ENCODE peak calls at places on chromosomes 5 and 9, in six cellular contexts. One of them, this sample, is unnamed.

GRCh38 chr5:90279091-90279490 is 130.5 kb downstream of the CETN3 start:
- DNase-seq in HepG2: no peak
- DNase-seq in A549: no peak
- DNase-seq in GM12878: no peak
- DNase-seq in endothelial cell of umbilical vein: no peak
- DNase-seq in K562: no peak
- DNase-seq in this sample: no peak

GRCh38 chr9:71850996-71851395 is 60.0 kb downstream of the ABHD17B start:
- DNase-seq in HepG2: no peak
- DNase-seq in A549: no peak
- DNase-seq in GM12878: no peak
- DNase-seq in endothelial cell of umbilical vein: no peak
- DNase-seq in K562: no peak
- DNase-seq in this sample: no peak

GRCh38 chr5:115983519-115983918 is 21.2 kb downstream of the LVRN start:
- DNase-seq in HepG2: no peak
- DNase-seq in A549: no peak
- DNase-seq in GM12878: no peak
- DNase-seq in endothelial cell of umbilical vein: no peak
- DNase-seq in K562: no peak
- DNase-seq in this sample: no peak

GRCh38 chr5:142977363-142978051 is 207.3 kb downstream of the ARHGAP26 start:
- DNase-seq in HepG2: no peak
- DNase-seq in A549: no peak
- DNase-seq in GM12878: peak; percentile 58
- DNase-seq in endothelial cell of umbilical vein: peak; percentile 48
- DNase-seq in K562: peak; percentile 16
- DNase-seq in this sample: peak; percentile 96

GRCh38 chr5:75021229-75021628 is 31.1 kb downstream of the GCNT4 start:
- DNase-seq in HepG2: no peak
- DNase-seq in A549: no peak
- DNase-seq in GM12878: no peak
- DNase-seq in endothelial cell of umbilical vein: no peak
- DNase-seq in K562: peak; percentile 16
- DNase-seq in this sample: peak; percentile 46

GRCh38 chr5:116032094-116032517 is at the start of gene ARL14EPL:
- DNase-seq in HepG2: peak; percentile 47
- DNase-seq in A549: peak; percentile 76
- DNase-seq in GM12878: no peak
- DNase-seq in endothelial cell of umbilical vein: peak; percentile 98
- DNase-seq in K562: peak; percentile 42
- DNase-seq in this sample: peak; percentile 90

GRCh38 chr5:5183192-5183699 is 43.1 kb downstream of the ADAMTS16 start:
- DNase-seq in HepG2: no peak
- DNase-seq in A549: no peak
- DNase-seq in GM12878: no peak
- DNase-seq in endothelial cell of umbilical vein: no peak
- DNase-seq in K562: no peak
- DNase-seq in this sample: no peak

GRCh38 chr9:69898714-69899209 is 78.1 kb downstream of the CFAP95 start:
- DNase-seq in HepG2: peak; percentile 64
- DNase-seq in A549: peak; percentile 59
- DNase-seq in GM12878: no peak
- DNase-seq in endothelial cell of umbilical vein: peak; percentile 95
- DNase-seq in K562: no peak
- DNase-seq in this sample: no peak

GRCh38 chr5:130555429-130555828 is 609.6 kb downstream of the HINT1 start:
- DNase-seq in HepG2: no peak
- DNase-seq in A549: no peak
- DNase-seq in GM12878: no peak
- DNase-seq in endothelial cell of umbilical vein: no peak
- DNase-seq in K562: no peak
- DNase-seq in this sample: no peak

GRCh38 chr9:71285191-71285656 is 163.8 kb upstream of the TRPM3 start:
- DNase-seq in HepG2: peak; percentile 62
- DNase-seq in A549: peak; percentile 68
- DNase-seq in GM12878: no peak
- DNase-seq in endothelial cell of umbilical vein: peak; percentile 73
- DNase-seq in K562: peak; percentile 12
- DNase-seq in this sample: peak; percentile 42

GRCh38 chr5:66415208-66415607 is 181.0 kb upstream of the MAST4 start:
- DNase-seq in HepG2: no peak
- DNase-seq in A549: peak; percentile 4
- DNase-seq in GM12878: no peak
- DNase-seq in endothelial cell of umbilical vein: peak; percentile 7
- DNase-seq in K562: no peak
- DNase-seq in this sample: peak; percentile 4

GRCh38 chr9:95107001-95107749 is 210.3 kb downstream of the FANCC start:
- DNase-seq in HepG2: no peak
- DNase-seq in A549: no peak
- DNase-seq in GM12878: no peak
- DNase-seq in endothelial cell of umbilical vein: peak; percentile 83
- DNase-seq in K562: no peak
- DNase-seq in this sample: no peak

GRCh38 chr9:19087601-19088000 is 15.1 kb downstream of the HAUS6 start:
- DNase-seq in HepG2: peak; percentile 53
- DNase-seq in A549: peak; percentile 38
- DNase-seq in GM12878: no peak
- DNase-seq in endothelial cell of umbilical vein: no peak
- DNase-seq in K562: no peak
- DNase-seq in this sample: peak; percentile 28

GRCh38 chr5:38563624-38564023 is 7.2 kb upstream of the LIFR start:
- DNase-seq in HepG2: no peak
- DNase-seq in A549: no peak
- DNase-seq in GM12878: no peak
- DNase-seq in endothelial cell of umbilical vein: no peak
- DNase-seq in K562: no peak
- DNase-seq in this sample: no peak

GRCh38 chr5:31638286-31638685 is 645 bp upstream of the PDZD2 start:
- DNase-seq in HepG2: no peak
- DNase-seq in A549: no peak
- DNase-seq in GM12878: no peak
- DNase-seq in endothelial cell of umbilical vein: no peak
- DNase-seq in K562: no peak
- DNase-seq in this sample: no peak

GRCh38 chr5:177022386-177023246 is at the start of gene ZNF346:
- DNase-seq in HepG2: peak; percentile 90
- DNase-seq in A549: peak; percentile 92
- DNase-seq in GM12878: peak; percentile 65
- DNase-seq in endothelial cell of umbilical vein: peak; percentile 88
- DNase-seq in K562: peak; percentile 96
- DNase-seq in this sample: peak; percentile 92

GRCh38 chr9:74753650-74754049 is 134.1 kb downstream of the TRPM6 start:
- DNase-seq in HepG2: no peak
- DNase-seq in A549: no peak
- DNase-seq in GM12878: no peak
- DNase-seq in endothelial cell of umbilical vein: no peak
- DNase-seq in K562: no peak
- DNase-seq in this sample: no peak

GRCh38 chr5:61366841-61367240 is 34.8 kb downstream of the ZSWIM6 start:
- DNase-seq in HepG2: no peak
- DNase-seq in A549: no peak
- DNase-seq in GM12878: no peak
- DNase-seq in endothelial cell of umbilical vein: no peak
- DNase-seq in K562: no peak
- DNase-seq in this sample: no peak

GRCh38 chr5:61357745-61358144 is 25.7 kb downstream of the ZSWIM6 start:
- DNase-seq in HepG2: peak; percentile 6
- DNase-seq in A549: peak; percentile 63
- DNase-seq in GM12878: no peak
- DNase-seq in endothelial cell of umbilical vein: no peak
- DNase-seq in K562: peak; percentile 11
- DNase-seq in this sample: peak; percentile 38

GRCh38 chr5:61363715-61364114 is 31.7 kb downstream of the ZSWIM6 start:
- DNase-seq in HepG2: no peak
- DNase-seq in A549: no peak
- DNase-seq in GM12878: no peak
- DNase-seq in endothelial cell of umbilical vein: no peak
- DNase-seq in K562: no peak
- DNase-seq in this sample: no peak

GRCh38 chr5:61362796-61363364 is 30.8 kb downstream of the ZSWIM6 start:
- DNase-seq in HepG2: no peak
- DNase-seq in A549: peak; percentile 38
- DNase-seq in GM12878: no peak
- DNase-seq in endothelial cell of umbilical vein: no peak
- DNase-seq in K562: no peak
- DNase-seq in this sample: peak; percentile 6
- TF ChIP-seq CTCF in HepG2: peak; percentile 19
- TF ChIP-seq CTCF in A549: no peak
- TF ChIP-seq CTCF in GM12878: peak; percentile 22
- TF ChIP-seq CTCF in endothelial cell of umbilical vein: no peak
- TF ChIP-seq CTCF in K562: peak; percentile 13
- TF ChIP-seq CTCF in this sample: no peak

GRCh38 chr5:71537681-71538080 is 49.5 kb upstream of the MCCC2 start:
- DNase-seq in HepG2: no peak
- DNase-seq in A549: no peak
- DNase-seq in GM12878: no peak
- DNase-seq in endothelial cell of umbilical vein: no peak
- DNase-seq in K562: no peak
- DNase-seq in this sample: peak; percentile 16
- TF ChIP-seq MYC in HepG2: no peak
- TF ChIP-seq MYC in A549: no peak
- TF ChIP-seq MYC in GM12878: no peak
- TF ChIP-seq MYC in endothelial cell of umbilical vein: no peak
- TF ChIP-seq MYC in K562: no peak
- TF ChIP-seq MYC in this sample: no peak

DNA sequence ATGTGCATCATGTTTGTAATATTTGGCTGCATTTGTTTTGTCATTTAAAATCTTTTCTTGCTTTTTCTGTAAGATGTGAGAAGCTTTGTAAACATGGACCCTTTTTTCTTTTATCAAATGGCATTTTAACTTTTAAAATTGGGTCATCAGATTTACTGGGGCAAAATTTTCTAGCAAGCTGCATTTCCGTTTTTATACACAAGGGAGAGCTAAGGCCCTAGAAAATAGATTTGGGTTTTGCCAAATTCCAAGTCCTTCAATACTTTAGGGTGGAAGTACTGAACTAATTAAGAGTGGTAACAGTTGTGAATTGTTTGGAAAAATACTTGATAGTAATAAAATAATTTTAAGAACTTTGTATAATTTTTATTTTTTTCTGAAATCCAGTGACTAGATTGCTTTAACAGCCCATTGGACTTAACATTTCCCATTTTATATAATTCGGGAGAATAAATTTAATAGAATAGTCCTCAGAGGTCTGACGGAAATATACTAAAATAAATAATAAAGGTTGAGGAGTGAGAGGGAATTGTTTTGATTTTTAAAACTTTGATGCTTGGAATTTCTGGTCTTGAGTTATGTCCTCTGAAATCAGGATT is 117.4 kb downstream of the SMARCA2 start:
- DNase-seq in HepG2: no peak
- DNase-seq in A549: peak; percentile 27
- DNase-seq in GM12878: no peak
- DNase-seq in endothelial cell of umbilical vein: peak; percentile 42
- DNase-seq in K562: no peak
- DNase-seq in this sample: peak; percentile 57
- TF ChIP-seq MAX in HepG2: no peak
- TF ChIP-seq MAX in A549: no peak
- TF ChIP-seq MAX in GM12878: no peak
- TF ChIP-seq MAX in endothelial cell of umbilical vein: no peak
- TF ChIP-seq MAX in K562: no peak
- TF ChIP-seq MAX in this sample: no peak

GRCh38 chr5:32771037-32771436 is 59.9 kb downstream of the NPR3 start:
- DNase-seq in HepG2: no peak
- DNase-seq in A549: no peak
- DNase-seq in GM12878: no peak
- DNase-seq in endothelial cell of umbilical vein: no peak
- DNase-seq in K562: no peak
- DNase-seq in this sample: peak; percentile 23
- TF ChIP-seq CTCF in HepG2: no peak
- TF ChIP-seq CTCF in A549: no peak
- TF ChIP-seq CTCF in GM12878: no peak
- TF ChIP-seq CTCF in endothelial cell of umbilical vein: no peak
- TF ChIP-seq CTCF in K562: no peak
- TF ChIP-seq CTCF in this sample: no peak

DNA sequence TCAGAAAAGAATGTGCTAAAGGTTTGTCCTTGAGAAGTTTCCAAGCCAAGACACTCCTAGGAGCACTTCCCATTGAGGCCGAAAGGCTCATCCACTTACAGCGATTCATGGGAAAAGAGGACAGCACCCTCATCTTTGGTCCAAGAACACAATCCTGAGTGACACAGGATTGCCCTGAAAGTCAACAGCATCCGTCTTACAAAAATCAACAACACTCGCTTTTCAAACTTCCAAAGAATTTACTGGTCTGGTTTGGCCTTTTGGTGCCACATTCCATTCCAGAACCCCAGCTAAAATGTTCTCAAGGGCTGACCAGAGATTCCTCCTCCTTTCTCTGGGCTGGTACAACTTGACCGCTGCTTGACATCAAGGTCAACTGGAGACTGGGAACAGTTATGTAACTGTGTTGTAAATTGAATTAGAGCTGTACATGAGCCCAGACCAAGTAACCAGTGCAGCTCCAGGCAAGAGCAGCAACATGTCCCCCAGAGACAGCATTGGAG is 415.8 kb upstream of the PIK3R1 start:
- DNase-seq in HepG2: peak; percentile 16
- DNase-seq in A549: no peak
- DNase-seq in GM12878: no peak
- DNase-seq in endothelial cell of umbilical vein: no peak
- DNase-seq in K562: no peak
- DNase-seq in this sample: no peak
- TF ChIP-seq MYC in HepG2: no peak
- TF ChIP-seq MYC in A549: no peak
- TF ChIP-seq MYC in GM12878: no peak
- TF ChIP-seq MYC in endothelial cell of umbilical vein: no peak
- TF ChIP-seq MYC in K562: no peak
- TF ChIP-seq MYC in this sample: no peak